ENCODE peak calls at places on chromosomes 1 and 21, in four cellular contexts. T, V, A and E are unnamed samples.

GRCh38 chr1:30477588-30477987 is 245.8 kb downstream of the MATN1 start:
- DNase-seq in T (no peak), V (no peak), A (no peak), E (no peak)

GRCh38 chr1:231422798-231423309 is 767 bp upstream of the EGLN1 start:
- DNase-seq in T (no peak), V (no peak), A (no peak), E (no peak)

GRCh38 chr1:119040906-119041305 is 52.8 kb upstream of the TBX15 start:
- DNase-seq in T (no peak), V (no peak), A (no peak), E (no peak)

GRCh38 chr1:155226910-155227260 is 18.4 kb downstream of the MTX1 start:
- DNase-seq in T (no peak), V (peak), A (peak), E (no peak)

GRCh38 chr1:86914998-86915736 is 732 bp downstream of the HS2ST1 start:
- DNase-seq in T (peak), V (no peak), A (peak), E (no peak)

GRCh38 chr21:22223385-22223784 is 1225.2 kb downstream of the NCAM2 start:
- DNase-seq in T (peak), V (no peak), A (no peak), E (no peak)

GRCh38 chr1:27032119-27032461 is 19.4 kb upstream of the TENT5B start:
- DNase-seq in T (no peak), V (no peak), A (no peak), E (no peak)

GRCh38 chr1:12621346-12622320 is 3.6 kb upstream of the DHRS3 start:
- DNase-seq in T (no peak), V (no peak), A (no peak), E (no peak)

GRCh38 chr1:205633421-205633976 is 1.7 kb upstream of the ELK4 start:
- DNase-seq in T (no peak), V (no peak), A (no peak), E (no peak)

GRCh38 chr1:160451119-160451858 is 50.9 kb downstream of the VANGL2 start:
- DNase-seq in T (peak), V (no peak), A (no peak), E (no peak)

GRCh38 chr1:61743716-61744620 is 1.7 kb downstream of the PATJ start:
- DNase-seq in T (no peak), V (no peak), A (no peak), E (no peak)

GRCh38 chr1:214281030-214281901 is at the start of gene SMYD2:
- DNase-seq in T (no peak), V (peak), A (peak), E (peak)

GRCh38 chr1:26693557-26694184 is 2.1 kb upstream of the ARID1A start:
- DNase-seq in T (no peak), V (no peak), A (no peak), E (no peak)

GRCh38 chr1:26278303-26278702 is 1.6 kb upstream of the SH3BGRL3 start:
- DNase-seq in T (no peak), V (no peak), A (no peak), E (no peak)

GRCh38 chr1:44316231-44316759 is 38.8 kb downstream of the ERI3 start:
- DNase-seq in T (peak), V (no peak), A (no peak), E (no peak)

GRCh38 chr1:213641312-213641711 is 346.5 kb upstream of the PROX1 start:
- DNase-seq in T (no peak), V (no peak), A (no peak), E (no peak)

GRCh38 chr1:52632732-52633290 is at the start of gene SHISAL2A:
- DNase-seq in T (no peak), V (no peak), A (no peak), E (no peak)

GRCh38 chr1:184513966-184514365 is 127.1 kb downstream of the C1orf21 start:
- DNase-seq in T (no peak), V (no peak), A (no peak), E (no peak)

GRCh38 chr1:247273013-247273412 is 17.1 kb downstream of the VN1R5 start:
- DNase-seq in T (no peak), V (no peak), A (no peak), E (no peak)

GRCh38 chr1:77398115-77398514 is 116.3 kb downstream of the AK5 start:
- DNase-seq in T (no peak), V (no peak), A (no peak), E (no peak)

GRCh38 chr21:18661842-18662241 is 258.3 kb upstream of the TMPRSS15 start:
- DNase-seq in T (no peak), V (no peak), A (no peak), E (no peak)

GRCh38 chr1:30192969-30193630 is 530.3 kb downstream of the MATN1 start:
- DNase-seq in T (no peak), V (no peak), A (no peak), E (no peak)

GRCh38 chr1:117627562-117628165 is 21.8 kb downstream of the TENT5C start:
- DNase-seq in T (no peak), V (no peak), A (no peak), E (no peak)

GRCh38 chr1:217642455-217642854 is 11.3 kb downstream of the SPATA17 start:
- DNase-seq in T (no peak), V (no peak), A (no peak), E (no peak)

GRCh38 chr1:203557390-203557789 is 63.4 kb downstream of the OPTC start:
- DNase-seq in T (no peak), V (no peak), A (no peak), E (no peak)

GRCh38 chr1:160954158-160955104 is at the start of gene ITLN2:
- DNase-seq in T (peak), V (peak), A (peak), E (peak)

GRCh38 chr1:147541672-147542548 is 609 bp downstream of the BCL9 start:
- DNase-seq in T (no peak), V (no peak), A (no peak), E (no peak)

GRCh38 chr1:37020653-37021277 is 13.6 kb downstream of the GRIK3 start:
- DNase-seq in T (no peak), V (peak), A (peak), E (no peak)

GRCh38 chr1:112878321-112878720 is 77.7 kb downstream of the SLC16A1 start:
- DNase-seq in T (no peak), V (peak), A (no peak), E (no peak)

GRCh38 chr1:36396359-36396758 is 1.3 kb downstream of the LSM10 start:
- DNase-seq in T (no peak), V (no peak), A (no peak), E (no peak)

GRCh38 chr21:15839026-15839425 is 109.2 kb downstream of the USP25 start:
- DNase-seq in T (no peak), V (no peak), A (no peak), E (no peak)

GRCh38 chr1:21337459-21337930 is 47.2 kb upstream of the ECE1 start:
- DNase-seq in T (no peak), V (no peak), A (no peak), E (no peak)
- H3K27ac ChIP-seq in T (no peak), V (no peak), A (peak), E (no peak)

DNA sequence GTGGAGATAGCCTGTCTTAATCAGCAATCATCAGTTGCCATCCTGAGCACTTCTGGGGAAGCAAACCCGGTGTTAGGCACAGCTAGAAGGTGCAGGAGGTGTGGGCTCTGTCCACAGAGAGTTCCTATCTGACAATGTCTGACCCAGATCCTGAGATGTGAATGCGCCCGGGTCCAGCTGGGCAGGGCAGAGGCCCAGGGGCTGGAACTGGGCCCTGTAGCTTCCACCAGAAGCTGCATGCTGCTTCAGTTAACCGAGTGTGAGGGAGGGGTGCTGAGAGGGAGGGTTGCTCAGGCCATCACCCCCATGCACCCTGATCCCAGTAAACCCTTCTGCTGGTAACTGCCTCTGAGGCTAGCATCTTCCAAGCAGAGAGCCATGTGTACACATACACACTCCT is 42.2 kb downstream of the KIF21B start:
- DNase-seq in T (no peak), V (no peak), A (no peak), E (no peak)
- TF ChIP-seq ZBTB33 in T (no peak), V (no peak), A (no peak), E (no peak)

GRCh38 chr1:71427066-71427465 is 346.2 kb upstream of the ZRANB2 start:
- DNase-seq in T (no peak), V (no peak), A (no peak), E (no peak)

GRCh38 chr1:71428029-71428428 is 347.2 kb upstream of the ZRANB2 start:
- DNase-seq in T (no peak), V (no peak), A (no peak), E (no peak)

GRCh38 chr1:71422221-71422620 is 341.4 kb upstream of the ZRANB2 start:
- DNase-seq in T (no peak), V (no peak), A (no peak), E (no peak)

GRCh38 chr1:71424536-71424935 is 343.7 kb upstream of the ZRANB2 start:
- DNase-seq in T (no peak), V (no peak), A (no peak), E (no peak)
- TF ChIP-seq EZH2 in T (no peak), V (no peak), A (no peak), E (no peak)

GRCh38 chr21:45095505-45095904 is 21.1 kb downstream of the ADARB1 start:
- DNase-seq in T (no peak), V (no peak), A (no peak), E (no peak)
- H3K27ac ChIP-seq in T (no peak), V (no peak), A (no peak), E (no peak)

GRCh38 chr1:94279462-94279861 is 42.1 kb upstream of the ARHGAP29 start:
- DNase-seq in T (no peak), V (no peak), A (no peak), E (no peak)
- TF ChIP-seq ZBTB33 in T (no peak), V (no peak), A (no peak), E (no peak)

GRCh38 chr1:244626709-244627108 is 26.2 kb upstream of the DESI2 start:
- DNase-seq in T (no peak), V (no peak), A (no peak), E (no peak)

GRCh38 chr1:244633140-244633539 is 19.8 kb upstream of the DESI2 start:
- DNase-seq in T (no peak), V (no peak), A (no peak), E (no peak)

GRCh38 chr1:244628719-244629299 is 24.1 kb upstream of the DESI2 start:
- DNase-seq in T (no peak), V (no peak), A (no peak), E (no peak)
- TF ChIP-seq EZH2 in T (no peak), V (no peak), A (no peak), E (no peak)

GRCh38 chr1:10691075-10691739 is 105.2 kb downstream of the CASZ1 start:
- DNase-seq in T (no peak), V (no peak), A (no peak), E (no peak)
- H3K27ac ChIP-seq in T (no peak), V (no peak), A (no peak), E (no peak)

GRCh38 chr21:38220270-38220737 is 36.5 kb upstream of the KCNJ15 start:
- DNase-seq in T (no peak), V (peak), A (no peak), E (no peak)

GRCh38 chr21:38228115-38228514 is 28.7 kb upstream of the KCNJ15 start:
- DNase-seq in T (no peak), V (no peak), A (no peak), E (no peak)

GRCh38 chr21:38221594-38221993 is 35.2 kb upstream of the KCNJ15 start:
- DNase-seq in T (no peak), V (no peak), A (no peak), E (no peak)

GRCh38 chr21:38227401-38227800 is 29.4 kb upstream of the KCNJ15 start:
- DNase-seq in T (no peak), V (no peak), A (no peak), E (no peak)

GRCh38 chr21:38223893-38224540 is 32.8 kb upstream of the KCNJ15 start:
- DNase-seq in T (no peak), V (no peak), A (no peak), E (peak)
- TF ChIP-seq ZBTB33 in T (no peak), V (no peak), A (no peak), E (no peak)